ENCODE peak calls at places on chromosome 1, in nine cellular contexts. One of them, this sample, is unnamed.

GRCh38 chr1:202084791-202085681 is 37.7 kb upstream of the GPR37L1 start:
- DNase-seq in NCI-H1417: peak; percentile 78
- DNase-seq in H7: peak; percentile 79
- DNase-seq in activated T-cell treated with anti-CD3 and anti-CD28 coated beads for 4 hours: no peak
- DNase-seq in iris pigment epithelial cell: no peak
- DNase-seq in stimulated activated CD4-positive, alpha-beta T cell treated with anti-CD3 and anti-CD28 coated beads, Interleukin-4, amount 100 ng/mL, for 48 hours: no peak
- DNase-seq in brain microvascular endothelial cell: no peak
- DNase-seq in mesenteric fat pad: no peak
- DNase-seq in HTR-8/SVneo: no peak
- DNase-seq in this sample: no peak

GRCh38 chr1:245105815-245106410 is 48.9 kb upstream of the KIF26B start:
- DNase-seq in H7: no peak
- DNase-seq in HTR-8/SVneo: no peak
- DNase-seq in iris pigment epithelial cell: peak; percentile 29
- DNase-seq in NCI-H1417: no peak
- DNase-seq in brain microvascular endothelial cell: no peak
- DNase-seq in mesenteric fat pad: peak; percentile 26
- DNase-seq in stimulated activated CD4-positive, alpha-beta T cell treated with anti-CD3 and anti-CD28 coated beads, Interleukin-4, amount 100 ng/mL, for 48 hours: no peak
- DNase-seq in activated T-cell treated with anti-CD3 and anti-CD28 coated beads for 4 hours: no peak
- DNase-seq in this sample: no peak

GRCh38 chr1:206895837-206896242 is 1.4 kb upstream of the IL24 start:
- DNase-seq in HTR-8/SVneo: no peak
- DNase-seq in iris pigment epithelial cell: peak; percentile 22
- DNase-seq in activated T-cell treated with anti-CD3 and anti-CD28 coated beads for 4 hours: no peak
- DNase-seq in mesenteric fat pad: no peak
- DNase-seq in brain microvascular endothelial cell: no peak
- DNase-seq in NCI-H1417: no peak
- DNase-seq in stimulated activated CD4-positive, alpha-beta T cell treated with anti-CD3 and anti-CD28 coated beads, Interleukin-4, amount 100 ng/mL, for 48 hours: no peak
- DNase-seq in H7: no peak
- DNase-seq in this sample: no peak

GRCh38 chr1:214550339-214551051 is 907 bp downstream of the PTPN14 start:
- DNase-seq in brain microvascular endothelial cell: no peak
- DNase-seq in HTR-8/SVneo: no peak
- DNase-seq in activated T-cell treated with anti-CD3 and anti-CD28 coated beads for 4 hours: no peak
- DNase-seq in stimulated activated CD4-positive, alpha-beta T cell treated with anti-CD3 and anti-CD28 coated beads, Interleukin-4, amount 100 ng/mL, for 48 hours: no peak
- DNase-seq in H7: peak; percentile 68
- DNase-seq in mesenteric fat pad: no peak
- DNase-seq in iris pigment epithelial cell: peak; percentile 29
- DNase-seq in NCI-H1417: no peak
- DNase-seq in this sample: no peak

GRCh38 chr1:26771643-26772321 is 16.0 kb upstream of the PIGV start:
- DNase-seq in brain microvascular endothelial cell: peak; percentile 94
- DNase-seq in iris pigment epithelial cell: peak; percentile 95
- DNase-seq in mesenteric fat pad: no peak
- DNase-seq in stimulated activated CD4-positive, alpha-beta T cell treated with anti-CD3 and anti-CD28 coated beads, Interleukin-4, amount 100 ng/mL, for 48 hours: no peak
- DNase-seq in activated T-cell treated with anti-CD3 and anti-CD28 coated beads for 4 hours: no peak
- DNase-seq in NCI-H1417: no peak
- DNase-seq in H7: no peak
- DNase-seq in HTR-8/SVneo: peak; percentile 79
- DNase-seq in this sample: peak; percentile 98

GRCh38 chr1:150365945-150366344 is 2.0 kb downstream of the RPRD2 start:
- DNase-seq in stimulated activated CD4-positive, alpha-beta T cell treated with anti-CD3 and anti-CD28 coated beads, Interleukin-4, amount 100 ng/mL, for 48 hours: no peak
- DNase-seq in NCI-H1417: no peak
- DNase-seq in activated T-cell treated with anti-CD3 and anti-CD28 coated beads for 4 hours: no peak
- DNase-seq in mesenteric fat pad: no peak
- DNase-seq in iris pigment epithelial cell: peak; percentile 8
- DNase-seq in HTR-8/SVneo: no peak
- DNase-seq in H7: peak; percentile 12
- DNase-seq in brain microvascular endothelial cell: no peak
- DNase-seq in this sample: no peak

GRCh38 chr1:203612932-203613682 is 13.5 kb upstream of the ATP2B4 start:
- DNase-seq in NCI-H1417: no peak
- DNase-seq in activated T-cell treated with anti-CD3 and anti-CD28 coated beads for 4 hours: no peak
- DNase-seq in stimulated activated CD4-positive, alpha-beta T cell treated with anti-CD3 and anti-CD28 coated beads, Interleukin-4, amount 100 ng/mL, for 48 hours: no peak
- DNase-seq in H7: no peak
- DNase-seq in brain microvascular endothelial cell: no peak
- DNase-seq in mesenteric fat pad: no peak
- DNase-seq in HTR-8/SVneo: no peak
- DNase-seq in iris pigment epithelial cell: no peak
- DNase-seq in this sample: no peak

GRCh38 chr1:69919129-69919921 is 286.1 kb downstream of the LRRC40 start:
- DNase-seq in stimulated activated CD4-positive, alpha-beta T cell treated with anti-CD3 and anti-CD28 coated beads, Interleukin-4, amount 100 ng/mL, for 48 hours: no peak
- DNase-seq in HTR-8/SVneo: no peak
- DNase-seq in activated T-cell treated with anti-CD3 and anti-CD28 coated beads for 4 hours: no peak
- DNase-seq in mesenteric fat pad: no peak
- DNase-seq in H7: peak; percentile 5
- DNase-seq in brain microvascular endothelial cell: no peak
- DNase-seq in NCI-H1417: no peak
- DNase-seq in iris pigment epithelial cell: no peak
- DNase-seq in this sample: no peak

GRCh38 chr1:82321794-82322193 is 521.1 kb downstream of the ADGRL2 start:
- DNase-seq in NCI-H1417: no peak
- DNase-seq in mesenteric fat pad: no peak
- DNase-seq in HTR-8/SVneo: no peak
- DNase-seq in iris pigment epithelial cell: peak; percentile 2
- DNase-seq in brain microvascular endothelial cell: no peak
- DNase-seq in activated T-cell treated with anti-CD3 and anti-CD28 coated beads for 4 hours: no peak
- DNase-seq in stimulated activated CD4-positive, alpha-beta T cell treated with anti-CD3 and anti-CD28 coated beads, Interleukin-4, amount 100 ng/mL, for 48 hours: no peak
- DNase-seq in H7: no peak
- DNase-seq in this sample: peak; percentile 33

GRCh38 chr1:227944931-227945890 is 2.5 kb downstream of the WNT9A start:
- DNase-seq in H7: peak; percentile 56
- DNase-seq in stimulated activated CD4-positive, alpha-beta T cell treated with anti-CD3 and anti-CD28 coated beads, Interleukin-4, amount 100 ng/mL, for 48 hours: no peak
- DNase-seq in activated T-cell treated with anti-CD3 and anti-CD28 coated beads for 4 hours: no peak
- DNase-seq in HTR-8/SVneo: no peak
- DNase-seq in iris pigment epithelial cell: peak; percentile 16
- DNase-seq in brain microvascular endothelial cell: no peak
- DNase-seq in NCI-H1417: peak; percentile 21
- DNase-seq in mesenteric fat pad: peak; percentile 76
- DNase-seq in this sample: no peak

This sample was measured in renal cortical epithelial cell.